ENCODE peak calls at places on chromosomes 16 and 17, in four cellular contexts. C is GM12878, R is K562, J is HepG2. V is an unnamed sample.

GRCh38 chr16:87945351-87946042 is 5.7 kb upstream of the BANP start:
- DNase-seq in C (no peak), J (no peak), R (no peak), V (peak)

GRCh38 chr16:65309294-65309850 is 187.5 kb upstream of the CDH11 start:
- DNase-seq in J (no peak), C (no peak), R (no peak), V (peak)

GRCh38 chr17:7477392-7478275 is 1.8 kb downstream of the ZBTB4 start:
- DNase-seq in J (peak), R (no peak), C (no peak), V (peak)

GRCh38 chr17:46192484-46193245 is 564 bp downstream of the KANSL1 start:
- DNase-seq in C (no peak), J (peak), R (peak), V (peak)

GRCh38 chr16:74372369-74372768 is 3.7 kb upstream of the NPIPB15 start:
- DNase-seq in R (no peak), J (no peak), C (no peak), V (peak)

GRCh38 chr16:78705694-78706093 is 606.2 kb downstream of the WWOX start:
- DNase-seq in C (peak), R (peak), J (peak), V (peak)

GRCh38 chr17:40014375-40014980 is 762 bp upstream of the CSF3 start:
- DNase-seq in J (peak), C (no peak), R (no peak), V (peak)

GRCh38 chr16:24696699-24697098 is 32.8 kb upstream of the TNRC6A start:
- DNase-seq in J (no peak), R (no peak), C (no peak), V (no peak)

GRCh38 chr17:57806083-57806830 is 43.6 kb downstream of the MRPS23 start:
- DNase-seq in J (no peak), R (no peak), C (no peak), V (no peak)

GRCh38 chr16:84090212-84090611 is 26.5 kb downstream of the MBTPS1 start:
- DNase-seq in R (no peak), J (no peak), C (no peak), V (no peak)

GRCh38 chr17:56593741-56594527 is 435 bp downstream of the NOG start:
- DNase-seq in R (no peak), C (no peak), J (peak), V (peak)

GRCh38 chr17:15398736-15399331 is 57.4 kb upstream of the TEKT3 start:
- DNase-seq in C (no peak), R (no peak), J (peak), V (peak)

GRCh38 chr16:47779201-47780016 is 318.3 kb downstream of the PHKB start:
- DNase-seq in C (peak), R (no peak), J (no peak), V (no peak)

GRCh38 chr17:5110816-5111215 is 862 bp downstream of the ZNF232 start:
- DNase-seq in R (no peak), J (peak), C (no peak), V (no peak)

GRCh38 chr17:15263206-15263579 is 1.9 kb downstream of the PMP22 start:
- DNase-seq in R (no peak), J (no peak), C (no peak), V (peak)

GRCh38 chr16:5468488-5468887 is 370.9 kb upstream of the EEF2KMT start:
- DNase-seq in R (no peak), C (no peak), J (no peak), V (no peak)

GRCh38 chr17:933168-934083 is 46.1 kb downstream of the NXN start:
- DNase-seq in R (peak), J (peak), C (no peak), V (no peak)

GRCh38 chr17:31148205-31148604 is 53.4 kb downstream of the NF1 start:
- DNase-seq in J (no peak), R (peak), C (no peak), V (no peak)

GRCh38 chr17:36463916-36464764 is 22.3 kb upstream of the ZNHIT3 start:
- DNase-seq in C (no peak), J (peak), R (peak), V (no peak)

GRCh38 chr16:66397736-66398433 is 29.2 kb upstream of the BEAN1 start:
- DNase-seq in C (no peak), J (no peak), R (no peak), V (no peak)

GRCh38 chr16:6969594-6969993 is 363.1 kb upstream of the RBFOX1 start:
- DNase-seq in C (no peak), J (no peak), R (no peak), V (no peak)

GRCh38 chr17:30234954-30235353 is 543 bp downstream of the SLC6A4 start:
- DNase-seq in R (no peak), J (no peak), C (peak), V (no peak)

GRCh38 chr17:57402691-57403090 is 146.4 kb downstream of the MSI2 start:
- DNase-seq in R (no peak), C (no peak), J (no peak), V (peak)

GRCh38 chr17:68512967-68513474 is 791 bp downstream of the PRKAR1A start:
- DNase-seq in R (no peak), J (no peak), C (no peak), V (peak)

GRCh38 chr17:64411999-64412771 is 21.5 kb upstream of the PECAM1 start:
- DNase-seq in J (no peak), C (no peak), R (peak), V (no peak)

GRCh38 chr17:7927596-7927995 is 2.1 kb downstream of the KCNAB3 start:
- DNase-seq in J (no peak), R (no peak), C (no peak), V (no peak)

GRCh38 chr17:78839762-78840529 is 668 bp downstream of the USP36 start:
- DNase-seq in J (peak), C (no peak), R (no peak), V (peak)

GRCh38 chr17:45775576-45776011 is 8.5 kb upstream of the CRHR1 start:
- DNase-seq in J (no peak), C (no peak), R (no peak), V (peak)

GRCh38 chr16:22070361-22071351 is 21.7 kb upstream of the VWA3A start:
- DNase-seq in C (no peak), J (no peak), R (no peak), V (no peak)

GRCh38 chr17:79338142-79338541 is 263.5 kb downstream of the ENGASE start:
- DNase-seq in C (no peak), J (no peak), R (no peak), V (no peak)

GRCh38 chr16:23893976-23894375 is 58.2 kb downstream of the PRKCB start:
- DNase-seq in C (no peak), J (no peak), R (no peak), V (no peak)

GRCh38 chr17:56985371-56986162 is 7.6 kb downstream of the SCPEP1 start:
- DNase-seq in C (no peak), J (no peak), R (peak), V (no peak)

GRCh38 chr17:6435968-6436367 is 1.0 kb upstream of the AIPL1 start:
- DNase-seq in C (no peak), R (peak), J (peak), V (peak)

GRCh38 chr17:8729421-8729820 is 15.2 kb downstream of the CCDC42 start:
- DNase-seq in R (no peak), J (no peak), C (no peak), V (no peak)

GRCh38 chr17:66507982-66508760 is 205.8 kb downstream of the PRKCA start:
- DNase-seq in C (no peak), J (no peak), R (peak), V (no peak)

GRCh38 chr16:58458634-58459343 is 41.2 kb upstream of the NDRG4 start:
- DNase-seq in C (no peak), J (no peak), R (no peak), V (no peak)
- H2AFZ ChIP-seq in C (no peak), J (no peak), R (no peak), V (no peak)

GRCh38 chr17:17836250-17836817 is 452 bp downstream of the SREBF1 start:
- DNase-seq in R (peak), J (peak), C (peak), V (peak)

GRCh38 chr17:17837966-17838962 is 1.5 kb upstream of the SREBF1 start:
- DNase-seq in C (no peak), R (no peak), J (peak), V (no peak)

GRCh38 chr17:17835415-17836249 is 1.2 kb downstream of the SREBF1 start:
- DNase-seq in J (no peak), R (no peak), C (no peak), V (no peak)

GRCh38 chr17:17836818-17837379 is at the start of gene SREBF1:
- DNase-seq in R (peak), J (peak), C (no peak), V (peak)

GRCh38 chr17:17837380-17837821 is 615 bp upstream of the SREBF1 start:
- DNase-seq in J (peak), C (no peak), R (no peak), V (no peak)
- TF ChIP-seq SMC3 in J (no peak), C (no peak), R (no peak), V (no peak)

GRCh38 chr16:3216263-3216640 is 18.7 kb downstream of the ZNF200 start:
- DNase-seq in R (no peak), J (no peak), C (no peak), V (no peak)

GRCh38 chr16:3212567-3212966 is 22.4 kb downstream of the ZNF200 start:
- DNase-seq in C (no peak), R (no peak), J (no peak), V (no peak)

GRCh38 chr16:3214904-3215600 is 19.9 kb downstream of the ZNF200 start:
- DNase-seq in R (no peak), J (no peak), C (no peak), V (no peak)

GRCh38 chr16:3212006-3212405 is 23.0 kb downstream of the ZNF200 start:
- DNase-seq in J (no peak), R (no peak), C (no peak), V (no peak)

DNA sequence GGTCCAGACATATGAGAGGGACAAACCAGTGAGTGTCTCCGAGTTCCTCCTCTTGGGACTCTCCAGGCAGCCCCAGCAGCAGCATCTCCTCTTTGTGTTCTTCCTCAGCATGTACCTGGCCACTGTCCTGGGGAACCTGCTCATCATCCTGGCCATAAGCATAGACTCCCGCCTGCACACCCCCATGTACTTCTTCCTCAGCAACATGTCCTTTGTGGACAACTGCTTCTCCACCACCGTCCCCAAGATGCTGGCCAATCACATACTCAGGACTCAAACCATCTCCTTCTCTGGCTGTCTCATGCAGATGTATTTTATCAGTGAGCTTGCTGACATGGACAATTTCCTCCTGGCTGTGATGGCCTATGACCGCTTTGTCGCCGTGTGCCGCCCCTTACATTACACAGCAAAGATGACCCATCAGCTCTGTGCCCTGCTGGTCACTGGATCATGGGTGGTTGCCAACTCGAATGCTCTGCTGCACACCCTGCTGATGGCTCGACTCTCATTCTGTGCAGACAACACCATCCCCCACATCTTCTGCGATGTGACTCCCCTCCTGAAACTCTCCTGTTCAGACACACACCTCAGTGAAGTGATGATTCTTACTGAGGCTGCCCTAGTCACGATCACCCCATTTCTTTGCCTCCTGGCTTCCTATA is 19.2 kb downstream of the ZNF200 start:
- DNase-seq in R (no peak), C (no peak), J (no peak), V (no peak)
- TF ChIP-seq JUND in R (no peak), C (no peak), J (no peak), V (no peak)

GRCh38 chr17:47999612-48000011 is 28.7 kb downstream of the CDK5RAP3 start:
- DNase-seq in J (no peak), R (no peak), C (no peak), V (no peak)

GRCh38 chr17:47996201-47996600 is 25.3 kb downstream of the CDK5RAP3 start:
- DNase-seq in C (no peak), R (no peak), J (no peak), V (peak)

GRCh38 chr17:47997595-47997994 is 26.7 kb downstream of the CDK5RAP3 start:
- DNase-seq in C (no peak), J (no peak), R (no peak), V (no peak)

GRCh38 chr17:47995241-47995935 is 24.5 kb downstream of the CDK5RAP3 start:
- DNase-seq in C (no peak), R (no peak), J (no peak), V (no peak)

GRCh38 chr17:47998044-47998443 is 27.1 kb downstream of the CDK5RAP3 start:
- DNase-seq in R (no peak), C (no peak), J (no peak), V (no peak)
- H2AFZ ChIP-seq in R (no peak), C (no peak), J (no peak), V (no peak)

DNA sequence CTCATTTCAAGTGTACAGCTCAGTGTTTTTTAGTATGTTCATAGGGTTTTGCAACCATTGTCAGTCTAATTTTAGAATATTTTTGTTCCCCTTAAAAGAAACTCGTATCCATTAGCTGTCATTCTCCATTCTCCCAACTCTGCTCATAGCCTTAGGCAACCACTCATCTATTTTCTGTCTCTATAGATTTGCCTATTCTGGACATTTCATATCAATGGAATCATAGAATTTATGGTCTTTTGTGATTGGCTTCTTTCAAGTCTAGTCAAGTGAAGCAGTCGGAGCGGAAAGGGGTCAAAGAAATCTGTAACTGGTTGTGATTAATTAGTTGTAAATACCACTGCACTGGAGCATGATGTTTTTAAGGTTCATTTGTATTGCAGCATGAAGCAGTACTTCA is 42.0 kb downstream of the TANGO6 start:
- DNase-seq in J (no peak), C (no peak), R (no peak), V (no peak)
- TF ChIP-seq SMC3 in J (no peak), C (no peak), R (no peak), V (no peak)

DNA sequence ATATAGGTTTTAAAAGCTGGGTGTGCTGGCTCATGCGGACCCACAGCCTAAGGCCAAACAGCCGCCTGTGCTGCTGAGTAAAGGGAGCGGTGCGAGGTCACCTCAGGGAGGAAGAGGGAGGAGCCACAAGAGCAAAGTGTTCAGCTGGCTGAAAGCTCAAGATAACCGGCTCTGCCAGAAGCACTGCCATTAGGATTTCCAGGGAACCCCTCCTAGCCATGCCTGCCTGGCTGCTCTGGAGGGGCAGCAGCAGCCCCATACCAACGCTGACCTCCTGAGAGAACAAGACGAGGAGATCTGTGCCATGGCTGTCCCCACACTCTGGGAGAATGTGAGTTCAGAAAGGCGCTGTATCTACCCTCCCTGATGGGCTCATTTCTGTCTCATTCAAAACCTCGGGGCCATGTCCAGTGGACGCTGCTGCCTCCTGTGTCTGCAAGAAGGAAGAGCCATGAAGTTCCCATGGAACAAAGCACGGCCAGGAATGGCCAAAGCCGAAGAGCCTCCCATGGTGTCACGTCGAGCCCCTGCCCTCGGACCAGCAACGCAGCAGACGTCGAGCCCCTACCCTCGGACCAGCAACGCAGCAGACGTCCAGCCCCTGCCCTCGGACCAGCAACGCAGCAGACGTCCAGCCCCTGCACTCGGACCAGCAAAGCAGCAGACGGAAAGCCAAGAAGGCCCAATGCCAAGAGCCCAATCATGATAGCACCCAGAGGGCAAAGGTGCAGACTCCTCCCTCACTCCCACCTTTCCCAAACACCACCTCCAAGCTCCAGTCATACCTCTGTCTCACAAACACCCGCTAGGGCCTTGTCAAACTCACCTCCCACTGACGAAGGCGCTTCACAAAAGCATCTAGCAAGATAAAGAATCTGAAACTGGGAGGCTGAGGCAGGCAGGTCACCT is 107.0 kb downstream of the ANKRD11 start:
- DNase-seq in C (no peak), J (peak), R (peak), V (peak)
- TF ChIP-seq JUND in C (no peak), J (no peak), R (peak), V (no peak)

GRCh38 chr17:75271233-75271954 is 363 bp upstream of the MIF4GD start:
- DNase-seq in J (peak), C (no peak), R (peak), V (peak)

GRCh38 chr17:75270218-75270965 is 639 bp downstream of the MIF4GD start:
- DNase-seq in C (no peak), R (peak), J (peak), V (peak)

GRCh38 chr17:75270966-75271232 is at the start of gene MIF4GD:
- DNase-seq in J (no peak), C (no peak), R (no peak), V (no peak)

GRCh38 chr17:75272848-75273184 is 1.8 kb upstream of the MIF4GD start:
- DNase-seq in C (no peak), R (peak), J (no peak), V (no peak)

DNA sequence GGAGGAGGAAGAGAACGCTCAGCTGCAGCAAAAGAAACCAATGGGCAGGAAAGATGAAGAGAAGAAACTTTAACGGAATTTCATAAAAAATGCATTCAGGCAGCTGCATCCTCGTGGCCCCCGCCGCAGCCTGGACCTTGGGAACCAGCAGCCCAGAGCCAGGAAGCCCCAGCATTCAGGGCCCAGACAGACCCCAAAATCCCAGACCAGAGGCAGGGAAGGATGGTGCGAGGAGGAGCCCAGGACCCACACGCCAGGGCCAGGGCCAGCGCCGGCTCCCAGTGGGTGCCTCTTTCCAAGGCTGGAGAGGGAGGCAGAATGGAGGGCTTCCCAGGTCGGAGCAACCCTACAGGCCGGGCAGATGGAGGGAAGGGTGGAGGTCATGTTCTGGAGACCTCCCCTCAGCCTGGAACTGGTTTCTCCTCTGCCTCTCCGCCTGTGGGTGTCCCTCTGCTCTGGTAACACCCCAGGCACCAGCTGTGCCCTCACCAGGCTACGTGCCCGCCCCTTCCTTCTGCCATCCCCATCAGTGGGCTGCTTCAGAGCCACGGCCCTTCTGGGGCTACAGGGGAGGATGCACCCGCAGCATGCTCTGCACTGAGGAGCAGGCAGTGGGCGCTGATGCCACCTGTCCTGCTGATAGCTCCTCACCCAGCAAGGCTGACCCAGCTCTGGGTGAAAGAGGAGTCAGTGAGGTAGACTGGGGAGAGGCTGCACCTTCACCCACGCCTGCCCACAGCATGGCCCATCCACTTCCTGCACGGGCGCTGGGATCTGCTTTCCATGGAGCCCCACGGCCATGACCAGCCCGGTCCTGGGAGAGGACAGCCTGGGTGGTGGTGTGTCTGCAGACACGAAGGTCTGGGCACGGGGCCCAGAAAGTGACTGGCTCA is 1.2 kb upstream of the MIF4GD start:
- DNase-seq in C (no peak), R (peak), J (no peak), V (peak)
- H2AFZ ChIP-seq in C (peak), R (peak), J (no peak), V (peak)

GRCh38 chr17:34499576-34499975 is 79.8 kb upstream of the TMEM132E start:
- DNase-seq in C (no peak), R (peak), J (no peak), V (no peak)
- TF ChIP-seq SMC3 in C (no peak), R (no peak), J (no peak), V (no peak)

V was measured in SK-N-SH.